ENCODE peak calls at places on chromosomes 11 and 22, in four cellular contexts. One of them, this sample, is unnamed.

GRCh38 chr11:93652161-93652597 is 9.3 kb upstream of the CEP295 start:
- DNase-seq in WTC11: no peak
- DNase-seq in HepG2: peak
- DNase-seq in K562: peak
- DNase-seq in this sample: peak

GRCh38 chr11:1858576-1858975 is 5.7 kb downstream of the LSP1 start:
- DNase-seq in WTC11: no peak
- DNase-seq in HepG2: no peak
- DNase-seq in K562: no peak
- DNase-seq in this sample: no peak

GRCh38 chr11:77287615-77288273 is 13.7 kb downstream of the GDPD4 start:
- DNase-seq in WTC11: no peak
- DNase-seq in HepG2: no peak
- DNase-seq in K562: no peak
- DNase-seq in this sample: no peak

GRCh38 chr11:117688255-117688797 is 108.7 kb downstream of the DSCAML1 start:
- DNase-seq in WTC11: no peak
- DNase-seq in HepG2: no peak
- DNase-seq in K562: no peak
- DNase-seq in this sample: no peak

GRCh38 chr11:33721291-33721840 is 14.9 kb downstream of the CD59 start:
- DNase-seq in WTC11: no peak
- DNase-seq in HepG2: no peak
- DNase-seq in K562: no peak
- DNase-seq in this sample: no peak

GRCh38 chr11:12079726-12080556 is 30.4 kb upstream of the MICAL2 start:
- DNase-seq in WTC11: peak
- DNase-seq in HepG2: peak
- DNase-seq in K562: no peak
- DNase-seq in this sample: no peak

GRCh38 chr22:29914165-29914564 is 31.2 kb downstream of the MTMR3 start:
- DNase-seq in WTC11: no peak
- DNase-seq in HepG2: no peak
- DNase-seq in K562: no peak
- DNase-seq in this sample: no peak

GRCh38 chr11:92993004-92993403 is 23.6 kb downstream of the MTNR1B start:
- DNase-seq in WTC11: no peak
- DNase-seq in HepG2: no peak
- DNase-seq in K562: no peak
- DNase-seq in this sample: no peak

GRCh38 chr11:28242596-28242995 is 134.4 kb downstream of the METTL15 start:
- DNase-seq in WTC11: no peak
- DNase-seq in HepG2: no peak
- DNase-seq in K562: no peak
- DNase-seq in this sample: no peak

GRCh38 chr11:41382927-41383326 is 76.5 kb downstream of the LRRC4C start:
- DNase-seq in WTC11: no peak
- DNase-seq in HepG2: no peak
- DNase-seq in K562: no peak
- DNase-seq in this sample: no peak

GRCh38 chr11:119055901-119056300 is 1.1 kb downstream of the HYOU1 start:
- DNase-seq in WTC11: no peak
- DNase-seq in HepG2: peak
- DNase-seq in K562: peak
- DNase-seq in this sample: no peak

GRCh38 chr11:12404461-12404860 is 27.1 kb downstream of the PARVA start:
- DNase-seq in WTC11: no peak
- DNase-seq in HepG2: no peak
- DNase-seq in K562: no peak
- DNase-seq in this sample: no peak

GRCh38 chr11:117604349-117604995 is 192.5 kb downstream of the DSCAML1 start:
- DNase-seq in WTC11: no peak
- DNase-seq in HepG2: no peak
- DNase-seq in K562: no peak
- DNase-seq in this sample: no peak

GRCh38 chr11:105719073-105719846 is 109.4 kb downstream of the GRIA4 start:
- DNase-seq in WTC11: no peak
- DNase-seq in HepG2: peak
- DNase-seq in K562: no peak
- DNase-seq in this sample: peak

GRCh38 chr11:17810736-17811135 is 76.2 kb downstream of the KCNC1 start:
- DNase-seq in WTC11: no peak
- DNase-seq in HepG2: no peak
- DNase-seq in K562: no peak
- DNase-seq in this sample: no peak

GRCh38 chr22:50467773-50468440 is 6.9 kb downstream of the SBF1 start:
- DNase-seq in WTC11: no peak
- DNase-seq in HepG2: no peak
- DNase-seq in K562: no peak
- DNase-seq in this sample: no peak

GRCh38 chr11:33930317-33931021 is 38.6 kb upstream of the LMO2 start:
- DNase-seq in WTC11: no peak
- DNase-seq in HepG2: no peak
- DNase-seq in K562: no peak
- DNase-seq in this sample: no peak

GRCh38 chr11:80669620-80670019 is 1228.8 kb upstream of the TENM4 start:
- DNase-seq in WTC11: no peak
- DNase-seq in HepG2: no peak
- DNase-seq in K562: no peak
- DNase-seq in this sample: no peak

GRCh38 chr11:78164471-78164870 is 24.0 kb downstream of the KCTD21 start:
- DNase-seq in WTC11: no peak
- DNase-seq in HepG2: no peak
- DNase-seq in K562: no peak
- DNase-seq in this sample: no peak

GRCh38 chr11:47044112-47044511 is 107.6 kb downstream of the CSTPP1 start:
- DNase-seq in WTC11: no peak
- DNase-seq in HepG2: no peak
- DNase-seq in K562: no peak
- DNase-seq in this sample: no peak

GRCh38 chr11:41201156-41201555 is 258.3 kb downstream of the LRRC4C start:
- DNase-seq in WTC11: peak
- DNase-seq in HepG2: peak
- DNase-seq in K562: peak
- DNase-seq in this sample: peak

GRCh38 chr11:8947230-8947943 is 4.6 kb upstream of the ASCL3 start:
- DNase-seq in WTC11: no peak
- DNase-seq in HepG2: no peak
- DNase-seq in K562: no peak
- DNase-seq in this sample: no peak

GRCh38 chr11:1052133-1053011 is 15.9 kb upstream of the MUC6 start:
- DNase-seq in WTC11: peak
- DNase-seq in HepG2: no peak
- DNase-seq in K562: no peak
- DNase-seq in this sample: no peak

GRCh38 chr22:24133187-24133965 is 47.9 kb upstream of the SUSD2 start:
- DNase-seq in WTC11: peak
- DNase-seq in HepG2: no peak
- DNase-seq in K562: no peak
- DNase-seq in this sample: no peak

GRCh38 chr22:29710922-29711593 is 8.7 kb upstream of the CABP7 start:
- DNase-seq in WTC11: no peak
- DNase-seq in HepG2: no peak
- DNase-seq in K562: no peak
- DNase-seq in this sample: no peak

GRCh38 chr22:29481265-29482000 is 1.4 kb downstream of the NEFH start:
- DNase-seq in WTC11: peak
- DNase-seq in HepG2: no peak
- DNase-seq in K562: peak
- DNase-seq in this sample: no peak

GRCh38 chr11:72041364-72042058 is 38.8 kb downstream of the NUMA1 start:
- DNase-seq in WTC11: peak
- DNase-seq in HepG2: peak
- DNase-seq in K562: no peak
- DNase-seq in this sample: peak

GRCh38 chr11:122287401-122287800 is 171.4 kb upstream of the BLID start:
- DNase-seq in WTC11: no peak
- DNase-seq in HepG2: no peak
- DNase-seq in K562: no peak
- DNase-seq in this sample: no peak

GRCh38 chr11:62508336-62509058 is 38.1 kb downstream of the AHNAK start:
- DNase-seq in WTC11: peak
- DNase-seq in HepG2: peak
- DNase-seq in K562: peak
- DNase-seq in this sample: peak

GRCh38 chr11:108278546-108278945 is 55.7 kb downstream of the ATM start:
- DNase-seq in WTC11: no peak
- DNase-seq in HepG2: no peak
- DNase-seq in K562: no peak
- DNase-seq in this sample: peak

GRCh38 chr11:64763804-64764611 is 4.2 kb upstream of the PYGM start:
- DNase-seq in WTC11: no peak
- DNase-seq in HepG2: no peak
- DNase-seq in K562: no peak
- DNase-seq in this sample: no peak

GRCh38 chr11:85685131-85685819 is 720 bp downstream of the CCDC89 start:
- DNase-seq in WTC11: no peak
- DNase-seq in HepG2: no peak
- DNase-seq in K562: no peak
- DNase-seq in this sample: peak

DNA sequence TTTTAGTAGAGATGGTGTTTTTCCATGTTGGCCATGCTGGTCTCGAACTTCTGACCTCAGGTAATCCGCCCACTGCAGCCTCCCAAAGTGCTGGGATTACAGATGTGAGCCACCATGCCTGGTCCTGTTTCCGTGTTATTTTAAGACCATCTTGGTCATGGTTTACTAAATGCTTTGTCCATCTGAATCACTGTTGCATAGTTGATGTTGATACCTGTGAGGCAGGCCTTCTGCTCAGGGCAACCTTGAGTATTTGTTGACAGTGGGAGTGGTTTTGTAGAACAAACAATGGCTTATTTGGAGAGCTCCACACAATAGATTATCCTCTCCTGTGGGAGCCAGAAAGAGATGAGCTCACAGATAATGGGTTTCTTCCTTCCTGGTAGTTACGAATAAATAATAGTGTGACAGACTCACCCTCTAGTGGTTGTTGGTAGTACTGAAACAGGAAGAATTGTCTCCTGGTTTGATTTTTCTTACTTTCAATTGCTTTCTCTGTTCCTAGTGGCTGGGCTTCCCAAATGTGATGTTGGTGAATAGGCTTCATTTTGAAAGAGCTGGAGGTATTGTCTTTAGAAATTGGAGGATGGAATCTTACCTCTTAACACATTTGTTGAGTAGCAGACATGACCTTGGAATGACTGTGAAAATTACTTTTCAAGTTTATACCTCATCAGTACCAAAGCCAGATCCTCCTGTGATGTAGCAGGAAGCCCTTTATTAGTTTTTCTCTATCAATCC is 39.0 kb downstream of the CTNND1 start:
- DNase-seq in WTC11: no peak
- DNase-seq in HepG2: peak
- DNase-seq in K562: peak
- DNase-seq in this sample: peak
- TF ChIP-seq ELF4 in WTC11: no peak
- TF ChIP-seq ELF4 in HepG2: no peak
- TF ChIP-seq ELF4 in K562: no peak
- TF ChIP-seq ELF4 in this sample: no peak

GRCh38 chr11:6022954-6023353 is 7.6 kb downstream of the OR56A1 start:
- DNase-seq in WTC11: no peak
- DNase-seq in HepG2: peak
- DNase-seq in K562: peak
- DNase-seq in this sample: peak
- TF ChIP-seq ELF4 in WTC11: no peak
- TF ChIP-seq ELF4 in HepG2: no peak
- TF ChIP-seq ELF4 in K562: no peak
- TF ChIP-seq ELF4 in this sample: no peak

DNA sequence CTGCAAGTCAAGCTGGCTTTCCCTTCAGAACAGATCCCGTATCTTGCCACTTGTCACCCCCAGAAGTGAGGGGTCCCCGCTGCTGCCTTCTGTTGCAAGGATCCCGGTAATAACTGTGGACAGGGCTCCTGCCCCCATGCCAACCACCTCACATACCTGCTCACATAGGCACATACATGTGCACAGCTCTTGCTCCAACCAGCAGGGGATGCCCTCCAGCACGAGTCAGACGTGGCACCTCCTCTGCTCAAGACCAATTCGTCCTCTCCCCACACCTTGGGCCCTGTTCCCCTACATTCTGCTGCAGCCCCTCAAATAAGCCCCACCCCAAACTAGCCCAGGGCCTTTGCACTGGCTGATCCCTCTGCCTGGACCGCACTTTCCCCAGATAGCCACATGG is 163.3 kb downstream of the CRYBB2 start:
- DNase-seq in WTC11: no peak
- DNase-seq in HepG2: no peak
- DNase-seq in K562: no peak
- DNase-seq in this sample: no peak
- TF ChIP-seq ELF4 in WTC11: no peak
- TF ChIP-seq ELF4 in HepG2: no peak
- TF ChIP-seq ELF4 in K562: no peak
- TF ChIP-seq ELF4 in this sample: no peak

GRCh38 chr11:70138403-70138802 is 60.3 kb downstream of the ANO1 start:
- DNase-seq in WTC11: no peak
- DNase-seq in HepG2: no peak
- DNase-seq in K562: no peak
- DNase-seq in this sample: no peak
- TF ChIP-seq ELF4 in WTC11: no peak
- TF ChIP-seq ELF4 in HepG2: no peak
- TF ChIP-seq ELF4 in K562: no peak
- TF ChIP-seq ELF4 in this sample: no peak

DNA sequence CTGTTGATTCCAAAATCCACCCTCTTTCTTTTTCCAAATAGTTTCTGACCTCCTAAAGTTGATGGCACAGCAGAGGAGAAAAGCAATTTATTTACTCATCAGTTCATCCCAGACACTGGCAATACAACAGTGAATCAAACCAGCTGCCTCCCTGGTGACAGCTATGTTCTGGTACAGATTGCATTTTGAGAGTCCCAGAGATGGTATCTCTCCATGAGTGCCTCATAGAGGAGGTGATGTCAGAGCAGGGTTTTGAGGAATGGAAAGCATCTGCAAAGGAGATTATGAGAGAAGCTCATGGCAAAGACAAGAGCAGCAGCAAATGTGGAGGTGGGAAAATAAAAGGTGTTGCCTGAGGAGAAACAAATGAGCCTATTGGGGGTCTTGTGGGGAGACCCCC is 377.2 kb downstream of the MN1 start:
- DNase-seq in WTC11: no peak
- DNase-seq in HepG2: no peak
- DNase-seq in K562: no peak
- DNase-seq in this sample: no peak
- TF ChIP-seq ELF4 in WTC11: no peak
- TF ChIP-seq ELF4 in HepG2: no peak
- TF ChIP-seq ELF4 in K562: no peak
- TF ChIP-seq ELF4 in this sample: no peak

DNA sequence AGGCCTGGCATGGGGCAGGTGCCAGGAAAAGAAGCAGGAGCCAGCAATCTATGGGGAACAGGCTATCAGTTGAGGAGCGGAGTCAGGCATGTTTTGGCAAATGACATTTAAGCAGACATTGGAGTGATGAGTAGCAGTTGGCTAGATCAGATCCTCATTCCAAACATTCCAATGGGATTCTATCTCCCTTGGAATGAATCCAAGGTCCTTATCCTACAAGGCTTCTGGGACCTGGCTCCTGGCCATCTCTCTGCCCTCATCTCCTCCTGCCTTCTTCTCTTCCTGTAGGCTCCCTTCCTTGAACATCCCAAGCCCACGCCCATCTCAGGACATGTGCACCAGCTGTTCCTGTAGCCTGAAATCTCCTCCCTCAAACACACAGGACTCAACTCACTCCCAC is 1074.5 kb downstream of the TBC1D22A start:
- DNase-seq in WTC11: no peak
- DNase-seq in HepG2: no peak
- DNase-seq in K562: no peak
- DNase-seq in this sample: no peak
- TF ChIP-seq ELF4 in WTC11: no peak
- TF ChIP-seq ELF4 in HepG2: no peak
- TF ChIP-seq ELF4 in K562: no peak
- TF ChIP-seq ELF4 in this sample: no peak

This sample was measured in HEK293T.